ENCODE peak calls at places on chromosomes 13 and 19, in ten cellular contexts. C is esophagus muscularis mucosa, V is Peyer's patch, K is A549, Y is GM10248, I is upper lobe of right lung, Z is AG09309, W is fibroblast of pulmonary artery, L is stomach, U is natural killer cell. E is an unnamed sample.

GRCh38 chr13:110907951-110908898 is 6.6 kb downstream of the ANKRD10 start:
- DNase-seq in K (peak), V (peak), I (no peak), W (peak), C (no peak), Y (no peak), L (peak), U (no peak), Z (no peak), E (no peak)

GRCh38 chr13:105672911-105673310 is 862.6 kb downstream of the EFNB2 start:
- DNase-seq in C (no peak), K (no peak), Z (no peak), V (no peak), W (no peak), L (no peak), I (no peak), Y (no peak), U (no peak), E (no peak)

GRCh38 chr13:72061613-72062012 is 194.6 kb upstream of the DACH1 start:
- DNase-seq in I (no peak), C (no peak), W (no peak), Z (no peak), V (no peak), K (no peak), Y (no peak), U (no peak), L (no peak), E (no peak)

GRCh38 chr13:75544681-75545333 is 4.8 kb upstream of the UCHL3 start:
- DNase-seq in I (no peak), L (no peak), C (no peak), V (no peak), Y (no peak), W (peak), U (no peak), K (no peak), Z (peak), E (no peak)

GRCh38 chr19:54518844-54519243 is 16.2 kb downstream of the LAIR2 start:
- DNase-seq in Z (no peak), L (no peak), I (no peak), V (no peak), W (no peak), C (no peak), K (no peak), Y (peak), U (no peak), E (no peak)

GRCh38 chr19:6925801-6926751 is 38.7 kb downstream of the ADGRE1 start:
- DNase-seq in Y (peak), I (no peak), V (no peak), C (no peak), K (peak), U (no peak), L (no peak), W (no peak), Z (peak), E (no peak)

GRCh38 chr19:57377498-57378146 is 12.0 kb upstream of the ZNF548 start:
- DNase-seq in I (no peak), C (no peak), L (no peak), U (no peak), V (no peak), Z (no peak), K (no peak), Y (no peak), W (no peak), E (no peak)

GRCh38 chr13:98411617-98412310 is 165.1 kb downstream of the STK24 start:
- DNase-seq in Z (no peak), I (peak), V (peak), L (no peak), C (no peak), U (no peak), K (no peak), Y (no peak), W (no peak), E (no peak)

GRCh38 chr13:42970824-42971669 is 21.0 kb downstream of the EPSTI1 start:
- DNase-seq in W (peak), I (no peak), U (no peak), C (peak), Y (peak), Z (no peak), L (peak), K (peak), V (peak), E (no peak)

GRCh38 chr19:7554990-7555864 is 19.7 kb downstream of the PNPLA6 start:
- DNase-seq in K (peak), V (no peak), W (no peak), U (no peak), L (no peak), I (peak), Y (no peak), C (no peak), Z (no peak), E (no peak)

GRCh38 chr13:27338207-27338606 is 67.6 kb downstream of the RASL11A start:
- DNase-seq in C (no peak), W (no peak), U (no peak), Y (no peak), V (no peak), L (no peak), Z (no peak), I (no peak), K (no peak), E (no peak)

GRCh38 chr13:95948646-95949045 is 104.6 kb downstream of the UGGT2 start:
- DNase-seq in W (peak), L (no peak), C (no peak), Y (no peak), V (no peak), K (no peak), I (no peak), U (no peak), Z (no peak), E (no peak)

GRCh38 chr13:33937373-33938087 is 119.6 kb downstream of the RFC3 start:
- DNase-seq in K (no peak), L (no peak), W (no peak), V (no peak), I (no peak), C (no peak), Z (no peak), U (no peak), Y (no peak), E (no peak)

GRCh38 chr19:1392407-1392806 is 8.7 kb downstream of the NDUFS7 start:
- DNase-seq in C (no peak), L (no peak), Z (no peak), U (no peak), W (no peak), V (no peak), K (no peak), Y (no peak), I (no peak), E (no peak)

GRCh38 chr19:29770653-29771052 is 41.1 kb upstream of the CCNE1 start:
- DNase-seq in C (no peak), U (no peak), V (no peak), L (no peak), Y (no peak), Z (no peak), K (no peak), I (no peak), W (no peak), E (no peak)

GRCh38 chr19:45922281-45922680 is 7.7 kb upstream of the NANOS2 start:
- DNase-seq in Y (no peak), W (peak), V (no peak), L (no peak), K (peak), C (no peak), I (no peak), U (no peak), Z (no peak), E (no peak)

GRCh38 chr13:96449920-96450319 is 360.0 kb downstream of the HS6ST3 start:
- DNase-seq in V (no peak), Y (no peak), C (no peak), L (no peak), I (no peak), K (no peak), U (no peak), Z (no peak), W (no peak), E (no peak)

GRCh38 chr19:43664008-43664407 is 6.0 kb downstream of the PLAUR start:
- DNase-seq in V (peak), Z (no peak), C (no peak), L (no peak), Y (no peak), I (no peak), U (no peak), W (no peak), K (no peak), E (no peak)

GRCh38 chr19:3098515-3099346 is 4.6 kb downstream of the GNA11 start:
- DNase-seq in Y (no peak), U (no peak), I (peak), W (no peak), L (peak), C (no peak), Z (no peak), K (no peak), V (peak), E (no peak)

GRCh38 chr19:2199215-2199614 is 35.5 kb downstream of the DOT1L start:
- DNase-seq in K (peak), Z (no peak), U (no peak), V (no peak), W (no peak), Y (no peak), C (no peak), I (no peak), L (no peak), E (no peak)

GRCh38 chr19:4567584-4568071 is 8.1 kb upstream of the SEMA6B start:
- DNase-seq in K (no peak), V (peak), Z (no peak), L (peak), C (no peak), W (peak), I (peak), Y (no peak), U (peak), E (peak)

GRCh38 chr19:58274771-58275199 is 4.0 kb upstream of the ZNF8 start:
- DNase-seq in Z (peak), W (peak), U (no peak), I (no peak), C (no peak), K (no peak), Y (no peak), V (no peak), L (no peak), E (no peak)

GRCh38 chr13:102771298-102772041 is 2.1 kb downstream of the TEX30 start:
- DNase-seq in U (no peak), W (no peak), C (no peak), K (no peak), V (no peak), Z (no peak), L (no peak), Y (no peak), I (no peak), E (no peak)

GRCh38 chr19:18173572-18174294 is at the start of gene IFI30:
- DNase-seq in W (peak), K (peak), Z (no peak), V (peak), C (no peak), Y (peak), L (peak), U (peak), I (peak), E (peak)

GRCh38 chr13:112722433-112723250 is 32.8 kb downstream of the ATP11A start:
- DNase-seq in U (no peak), Y (no peak), I (peak), L (peak), W (peak), Z (peak), C (no peak), K (peak), V (peak), E (no peak)

GRCh38 chr13:106867249-106867648 is 299.3 kb upstream of the ARGLU1 start:
- DNase-seq in L (peak), W (peak), K (no peak), Z (no peak), I (no peak), V (no peak), Y (no peak), C (no peak), U (no peak), E (no peak)

GRCh38 chr13:111219306-111219705 is 101.1 kb upstream of the TEX29 start:
- DNase-seq in U (no peak), I (no peak), V (no peak), L (no peak), K (no peak), W (peak), Y (no peak), C (no peak), Z (peak), E (no peak)

GRCh38 chr13:24162604-24163003 is 2.1 kb downstream of the SPATA13 start:
- DNase-seq in U (no peak), V (no peak), W (no peak), L (no peak), C (no peak), Z (no peak), Y (no peak), I (no peak), K (no peak), E (no peak)

GRCh38 chr19:41341669-41342490 is 11.8 kb downstream of the TGFB1 start:
- DNase-seq in L (peak), W (no peak), V (peak), U (no peak), K (no peak), Y (no peak), Z (no peak), C (no peak), I (peak), E (no peak)

GRCh38 chr19:11227201-11227886 is 12.1 kb upstream of the ANGPTL8 start:
- DNase-seq in W (no peak), V (no peak), I (no peak), C (no peak), Z (no peak), L (no peak), U (no peak), K (no peak), Y (no peak), E (no peak)

GRCh38 chr13:113520571-113520970 is 30.1 kb upstream of the DCUN1D2 start:
- DNase-seq in L (no peak), W (no peak), U (no peak), V (no peak), C (no peak), Z (no peak), Y (no peak), I (no peak), K (no peak), E (no peak)

GRCh38 chr19:8607386-8607785 is 3.1 kb downstream of the ADAMTS10 start:
- DNase-seq in L (no peak), I (no peak), Z (no peak), Y (no peak), W (peak), C (no peak), V (no peak), U (no peak), K (no peak), E (no peak)

GRCh38 chr13:31236211-31236786 is 36.5 kb downstream of the B3GLCT start:
- DNase-seq in K (no peak), U (no peak), W (peak), V (no peak), L (no peak), Z (peak), Y (peak), C (no peak), I (no peak), E (no peak)

GRCh38 chr13:31234729-31235128 is 35.0 kb downstream of the B3GLCT start:
- DNase-seq in I (no peak), V (no peak), K (peak), Y (no peak), U (no peak), L (no peak), Z (no peak), C (no peak), W (peak), E (no peak)
- TF ChIP-seq CTCF in I (no peak), V (no peak), K (no peak), Y (no peak), U (no peak), L (no peak), Z (peak), C (no peak), W (peak), E (no peak)

DNA sequence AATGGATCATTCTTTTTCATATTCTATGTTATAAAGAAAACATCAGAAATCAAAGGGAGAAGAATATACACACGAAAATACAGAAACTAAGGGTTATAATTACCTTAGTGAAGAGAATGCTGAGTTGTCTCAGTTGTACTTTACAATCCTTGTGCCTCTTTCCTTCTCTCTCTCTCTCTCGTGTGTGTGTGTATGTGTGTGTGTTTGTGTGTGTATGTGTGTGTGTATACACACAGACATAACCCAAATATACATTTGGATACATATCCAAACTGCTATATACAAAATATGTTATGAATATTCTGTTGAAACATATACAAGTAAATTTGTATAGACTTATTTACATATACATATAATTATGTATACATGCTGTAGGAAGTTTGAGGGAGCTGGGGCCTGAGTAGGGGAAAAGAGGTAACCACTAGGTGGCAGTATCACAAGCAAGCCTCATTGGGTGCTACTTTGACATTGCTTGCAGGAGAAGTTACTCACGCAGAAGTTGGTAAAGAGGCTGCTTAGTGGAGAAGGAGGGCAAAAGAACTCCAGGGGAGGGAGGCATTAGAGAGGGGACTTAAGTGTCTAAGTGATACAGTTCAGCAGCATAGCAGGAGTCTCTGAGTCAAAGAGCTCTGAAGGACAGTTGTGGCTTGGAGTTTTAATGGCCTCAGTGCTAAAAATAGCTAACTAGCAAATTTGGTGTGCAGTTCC is 465.1 kb upstream of the PCDH20 start:
- DNase-seq in C (no peak), U (no peak), K (no peak), L (peak), W (peak), I (no peak), Z (no peak), V (no peak), Y (peak), E (no peak)
- TF ChIP-seq CTCF in C (peak), U (no peak), K (peak), L (peak), W (peak), I (peak), Z (peak), V (peak), Y (peak), E (no peak)

DNA sequence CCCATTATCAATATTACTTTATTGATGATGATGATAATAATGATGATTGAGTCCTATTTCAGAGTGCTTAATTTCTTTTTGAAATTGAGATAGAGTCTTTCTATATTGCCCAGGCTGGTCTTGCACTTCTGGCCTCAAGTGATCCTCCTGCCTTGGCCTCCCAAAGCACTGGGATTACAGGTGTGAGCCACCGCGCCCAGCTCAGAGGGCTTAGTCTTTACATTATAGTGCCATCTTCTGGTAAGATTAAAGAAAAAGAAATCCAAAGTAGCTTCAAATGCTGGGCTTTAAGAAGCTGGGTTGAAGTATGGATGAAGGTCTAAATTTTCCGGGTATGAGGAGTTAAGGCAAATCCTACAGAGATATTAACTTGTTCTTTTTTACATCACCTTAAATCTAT is 3.4 kb upstream of the ZNF333 start:
- DNase-seq in U (no peak), W (peak), I (no peak), V (no peak), L (no peak), K (no peak), C (no peak), Z (no peak), Y (no peak), E (no peak)
- TF ChIP-seq CTCF in U (peak), W (peak), I (peak), V (peak), L (no peak), K (peak), C (peak), Z (no peak), Y (peak), E (no peak)

DNA sequence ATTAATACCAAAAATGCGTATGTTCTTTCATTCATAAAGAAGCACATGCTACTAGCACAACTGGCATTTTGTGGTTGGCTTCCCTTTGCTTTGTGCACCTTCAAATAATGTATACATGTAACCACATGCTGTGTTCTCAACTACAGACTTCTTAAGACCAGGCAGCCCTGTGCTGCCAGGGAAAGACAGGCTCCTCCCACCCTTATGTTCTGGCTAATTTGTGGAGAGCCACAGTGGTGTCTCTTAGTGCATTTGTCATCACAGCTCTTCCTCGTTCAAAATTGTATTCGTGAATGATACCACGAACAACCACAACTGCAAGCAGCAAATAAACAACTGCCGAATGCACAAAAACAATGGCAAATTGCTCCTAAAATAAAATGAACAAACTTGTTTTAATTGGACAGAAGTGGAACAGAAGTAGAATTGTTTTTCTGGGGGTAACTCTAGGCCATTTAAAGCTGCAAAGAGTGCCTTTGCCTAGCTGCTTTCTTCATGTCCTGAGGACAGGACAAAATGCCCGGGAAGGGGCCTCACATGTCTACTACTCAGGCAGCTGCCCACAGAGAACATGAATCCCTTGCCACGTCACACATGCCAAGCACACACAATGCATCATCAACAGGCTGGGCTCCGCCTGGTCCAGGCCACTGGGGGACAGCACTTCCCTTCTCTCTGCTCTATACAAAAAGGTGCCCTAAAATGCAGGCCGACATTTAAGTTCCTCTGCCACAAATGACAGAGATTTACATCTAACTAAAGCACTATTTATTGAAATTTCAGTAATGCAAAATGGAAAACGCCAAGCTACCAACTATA is 21.7 kb downstream of the IRS2 start:
- DNase-seq in L (no peak), I (no peak), V (no peak), K (no peak), Y (no peak), C (peak), U (no peak), Z (no peak), W (no peak), E (no peak)
- TF ChIP-seq CTCF in L (no peak), I (no peak), V (no peak), K (no peak), Y (no peak), C (peak), U (no peak), Z (no peak), W (no peak), E (no peak)

DNA sequence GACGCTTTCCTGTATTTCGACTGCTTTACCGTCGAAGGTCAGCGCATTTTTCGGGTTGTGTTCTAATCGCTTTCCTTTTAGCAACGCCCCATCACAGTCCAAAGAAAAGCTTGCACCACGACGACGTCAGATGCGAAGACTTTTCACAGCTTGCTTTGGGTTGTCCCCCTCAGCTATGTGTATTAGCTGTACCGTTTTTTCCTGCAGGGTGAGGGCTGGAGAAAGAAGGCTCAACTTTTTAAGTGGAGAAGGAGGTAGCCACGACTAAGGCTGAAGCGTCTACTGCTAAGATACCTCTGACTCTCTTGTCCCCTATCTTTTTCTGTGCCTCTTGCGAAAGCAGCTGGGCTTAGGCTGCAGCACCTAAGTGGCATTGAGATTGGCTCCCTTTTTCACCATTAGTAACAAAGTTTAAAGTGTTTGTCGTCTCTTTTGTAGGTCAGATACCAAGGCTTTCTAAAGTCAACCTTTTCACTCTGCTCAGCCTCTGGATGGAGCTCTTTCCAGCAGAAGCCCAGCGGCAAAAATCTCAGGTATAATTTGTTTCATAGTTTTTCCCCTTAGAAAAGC is 793 bp downstream of the CDADC1 start:
- DNase-seq in C (no peak), K (peak), U (no peak), W (no peak), I (no peak), Z (no peak), V (no peak), L (no peak), Y (peak), E (no peak)
- TF ChIP-seq CTCF in C (no peak), K (no peak), U (no peak), W (peak), I (no peak), Z (peak), V (no peak), L (no peak), Y (no peak), E (no peak)